ENCODE peak calls at places on chromosomes 6 and 20, in eight cellular contexts. I is PC-3; N is pancreas; P is fibroblast of the aortic adventitia; M is left lung; O is tibial artery; Y is BE2C; L is activated CD8-positive, alpha-beta T cell treated with anti-CD3 and anti-CD28 coated beads for 36 hours. U is an unnamed sample.

GRCh38 chr6:12033770-12034169 is 21.7 kb downstream of the HIVEP1 start:
- DNase-seq in I (peak), Y (no peak), M (no peak), N (no peak), L (no peak), O (no peak), P (peak), U (no peak)

GRCh38 chr20:44208165-44208564 is 2.4 kb downstream of the OSER1 start:
- DNase-seq in Y (no peak), N (no peak), P (no peak), M (no peak), I (no peak), O (no peak), L (no peak), U (no peak)

GRCh38 chr6:63705707-63706106 is 70.1 kb downstream of the PHF3 start:
- DNase-seq in I (no peak), N (no peak), Y (no peak), O (no peak), P (no peak), L (no peak), M (no peak), U (no peak)

GRCh38 chr6:161373905-161374451 is 100.1 kb upstream of the AGPAT4 start:
- DNase-seq in Y (peak), P (peak), O (peak), L (peak), I (peak), M (peak), N (peak), U (peak)

GRCh38 chr20:62614961-62615680 is 27.2 kb upstream of the SLCO4A1 start:
- DNase-seq in Y (no peak), L (no peak), N (peak), O (no peak), M (no peak), P (no peak), I (no peak), U (no peak)

GRCh38 chr6:6346427-6346826 is 26.0 kb upstream of the F13A1 start:
- DNase-seq in I (no peak), P (no peak), Y (no peak), N (no peak), M (no peak), L (no peak), O (no peak), U (no peak)

GRCh38 chr20:10337291-10337690 is 96.7 kb downstream of the MKKS start:
- DNase-seq in M (no peak), Y (no peak), N (no peak), L (no peak), I (no peak), P (no peak), O (no peak), U (no peak)

GRCh38 chr6:10554826-10555225 is 33.7 kb downstream of the GCNT2 start:
- DNase-seq in P (no peak), O (no peak), Y (no peak), L (no peak), I (no peak), N (no peak), M (no peak), U (no peak)

GRCh38 chr20:53664121-53664520 is 70.5 kb upstream of the ZNF217 start:
- DNase-seq in Y (no peak), O (no peak), N (no peak), P (no peak), I (no peak), M (no peak), L (peak), U (no peak)

GRCh38 chr20:4684837-4685413 is 36.8 kb upstream of the PRND start:
- DNase-seq in M (no peak), P (peak), I (peak), O (no peak), L (no peak), Y (no peak), N (no peak), U (peak)

GRCh38 chr6:14121936-14122344 is 4.4 kb downstream of the CD83 start:
- DNase-seq in O (peak), P (no peak), Y (no peak), L (peak), M (peak), I (no peak), N (no peak), U (no peak)

DNA sequence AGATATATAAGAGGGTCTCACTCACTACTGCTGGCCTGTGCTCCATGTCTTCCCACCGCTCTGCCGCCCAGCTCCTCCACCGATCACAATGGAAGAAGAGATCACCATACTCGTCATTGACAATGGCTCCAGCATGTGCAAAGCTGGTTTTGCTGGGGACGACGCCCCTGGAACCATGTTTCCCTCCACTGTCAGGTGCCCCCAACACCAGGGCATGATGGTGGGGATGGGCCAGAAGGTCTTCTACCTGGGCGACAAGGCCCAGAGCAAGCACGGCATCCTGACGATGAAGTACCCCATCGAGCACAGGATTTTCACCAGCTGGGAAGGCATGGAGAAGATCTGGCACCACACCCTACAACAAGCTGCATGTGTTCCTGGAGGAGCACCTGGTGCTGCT is 24.3 kb downstream of the TMEM74B start:
- DNase-seq in N (no peak), P (no peak), Y (no peak), L (no peak), M (no peak), I (no peak), O (no peak), U (no peak)
- TF ChIP-seq CTCF in N (no peak), P (no peak), Y (no peak), L (no peak), M (no peak), I (no peak), O (no peak), U (no peak)

GRCh38 chr6:126657556-126658129 is 317.7 kb downstream of the CENPW start:
- DNase-seq in Y (peak), L (no peak), P (peak), I (peak), O (no peak), N (no peak), M (no peak), U (peak)
- TF ChIP-seq CTCF in Y (peak), L (no peak), P (peak), I (peak), O (no peak), N (peak), M (no peak), U (peak)

DNA sequence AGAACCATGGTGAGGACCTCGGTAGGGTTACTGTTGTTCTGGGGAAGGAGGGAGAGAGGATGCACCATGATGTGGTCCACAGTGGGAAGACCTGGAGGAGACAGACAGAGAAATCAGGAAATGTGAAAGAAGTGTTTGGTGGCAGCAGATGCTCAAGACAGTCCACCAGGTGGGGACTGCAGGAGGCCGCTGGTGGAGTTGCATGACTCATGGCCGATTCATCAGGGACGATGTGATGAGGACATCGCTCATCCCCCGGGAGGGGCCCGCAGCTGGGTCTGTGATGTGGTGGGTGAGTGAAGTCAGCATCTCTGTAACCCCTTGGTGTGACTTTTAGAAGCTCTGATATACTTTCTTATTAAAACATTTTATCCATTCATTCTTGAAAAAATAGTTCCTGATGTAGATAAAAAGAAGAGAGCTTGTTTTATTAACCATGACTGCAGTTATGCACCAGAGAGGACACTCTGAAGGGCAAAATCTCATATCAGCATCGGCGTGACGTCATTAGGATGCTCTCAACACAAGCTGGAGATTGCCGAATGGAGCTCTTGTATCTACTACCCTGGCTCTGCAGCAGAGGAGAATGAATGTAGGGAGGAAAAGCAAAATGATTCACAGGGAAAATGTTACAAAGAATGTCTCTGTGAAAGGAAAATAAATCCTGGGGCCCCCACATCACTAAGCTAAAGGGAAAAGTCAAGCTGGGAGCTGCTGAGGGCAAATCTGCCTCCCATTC is 71.2 kb downstream of the RAMACL start:
- DNase-seq in L (peak), Y (peak), P (peak), O (peak), N (no peak), I (peak), M (no peak), U (peak)
- TF ChIP-seq CTCF in L (peak), Y (peak), P (peak), O (no peak), N (no peak), I (peak), M (no peak), U (peak)

DNA sequence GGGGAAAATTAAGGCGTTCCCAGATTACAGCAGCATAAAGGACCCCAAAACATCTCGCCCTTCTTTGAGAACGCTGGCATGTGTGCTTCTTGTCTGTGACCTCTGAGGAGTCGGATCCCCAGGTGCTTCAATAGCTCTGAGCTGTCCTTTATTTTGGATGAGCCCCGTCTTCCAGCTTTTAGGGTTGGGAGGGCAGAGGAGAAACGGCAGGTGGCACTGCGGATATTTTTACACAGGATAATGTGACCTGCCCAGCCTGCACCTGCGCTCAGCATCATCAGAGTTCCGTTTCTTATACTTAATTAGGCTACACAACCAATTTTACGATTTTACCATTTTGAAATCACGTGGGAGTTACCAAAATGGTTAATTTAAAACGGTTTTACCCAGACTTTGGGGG is 147.7 kb upstream of the RPS6KA2 start:
- DNase-seq in N (no peak), L (no peak), M (no peak), P (no peak), Y (no peak), O (no peak), I (no peak), U (no peak)
- TF ChIP-seq CTCF in N (no peak), L (no peak), M (no peak), P (no peak), Y (no peak), O (no peak), I (no peak), U (no peak)

GRCh38 chr6:165232277-165232654 is 77.1 kb downstream of the C6orf118 start:
- DNase-seq in I (no peak), Y (no peak), P (no peak), M (no peak), L (no peak), O (no peak), N (no peak), U (no peak)
- TF ChIP-seq CTCF in I (no peak), Y (no peak), P (no peak), M (no peak), L (no peak), O (no peak), N (no peak), U (no peak)

U was measured in HFFc6.